ENCODE peak calls at places on chromosome 11, in five cellular contexts. J is fibroblast of villous mesenchyme, A is cardiac fibroblast, P is breast epithelium, Q is cardiac muscle cell. T is an unnamed sample.

GRCh38 chr11:8719260-8720190 is 36.9 kb downstream of the RPL27A start:
- DNase-seq in J (peak), A (peak), P (no peak), Q (no peak), T (peak)

GRCh38 chr11:59523541-59523940 is 12.2 kb downstream of the OR4D9 start:
- DNase-seq in J (no peak), A (no peak), P (no peak), Q (no peak), T (no peak)

GRCh38 chr11:46845440-46845739 is 690 bp downstream of the CKAP5 start:
- DNase-seq in J (peak), A (peak), P (no peak), Q (no peak), T (no peak)

GRCh38 chr11:106133529-106133928 is 56.1 kb downstream of the AASDHPPT start:
- DNase-seq in J (peak), A (peak), P (no peak), Q (peak), T (no peak)

GRCh38 chr11:11786771-11787170 is 55.0 kb upstream of the USP47 start:
- DNase-seq in J (peak), A (peak), P (no peak), Q (peak), T (no peak)

GRCh38 chr11:83681045-83681781 is 395.0 kb upstream of the CCDC90B start:
- DNase-seq in J (no peak), A (no peak), P (no peak), Q (no peak), T (no peak)

GRCh38 chr11:11483622-11484021 is 130.6 kb upstream of the CSNK2A3 start:
- DNase-seq in J (no peak), A (no peak), P (no peak), Q (no peak), T (no peak)

GRCh38 chr11:13119928-13120520 is 110.9 kb downstream of the RASSF10 start:
- DNase-seq in J (no peak), A (no peak), P (no peak), Q (no peak), T (no peak)

GRCh38 chr11:10628506-10629236 is 60.2 kb upstream of the LYVE1 start:
- DNase-seq in J (no peak), A (no peak), P (no peak), Q (no peak), T (no peak)

GRCh38 chr11:11270236-11270775 is 82.7 kb downstream of the CSNK2A3 start:
- DNase-seq in J (no peak), A (no peak), P (no peak), Q (no peak), T (no peak)

GRCh38 chr11:95144313-95145235 is 54.9 kb downstream of the ENDOD1 start:
- DNase-seq in J (peak), A (peak), P (no peak), Q (no peak), T (no peak)

GRCh38 chr11:91664521-91664920 is 560.1 kb upstream of the FAT3 start:
- DNase-seq in J (no peak), A (no peak), P (no peak), Q (no peak), T (no peak)

GRCh38 chr11:75025561-75025960 is 36.8 kb downstream of the NEU3 start:
- DNase-seq in J (no peak), A (no peak), P (no peak), Q (no peak), T (no peak)

GRCh38 chr11:95429376-95429907 is 198.4 kb upstream of the SESN3 start:
- DNase-seq in J (no peak), A (no peak), P (no peak), Q (no peak), T (no peak)

GRCh38 chr11:57387284-57388030 is 3.0 kb downstream of the PRG2 start:
- DNase-seq in J (no peak), A (peak), P (no peak), Q (no peak), T (no peak)

GRCh38 chr11:46220313-46220712 is 57.1 kb upstream of the CREB3L1 start:
- DNase-seq in J (no peak), A (no peak), P (no peak), Q (no peak), T (no peak)

GRCh38 chr11:87661270-87661669 is 514.0 kb downstream of the RAB38 start:
- DNase-seq in J (no peak), A (no peak), P (no peak), Q (no peak), T (no peak)

GRCh38 chr11:76151561-76152085 is 54.7 kb downstream of the WNT11 start:
- DNase-seq in J (no peak), A (no peak), P (no peak), Q (no peak), T (no peak)

GRCh38 chr11:83070878-83071640 is 638 bp downstream of the RAB30 start:
- DNase-seq in J (peak), A (peak), P (peak), Q (peak), T (no peak)

GRCh38 chr11:102289510-102290078 is 27.7 kb upstream of the BIRC3 start:
- DNase-seq in J (peak), A (peak), P (no peak), Q (no peak), T (no peak)

GRCh38 chr11:68659158-68659921 is 25.0 kb upstream of the GAL start:
- DNase-seq in J (peak), A (peak), P (peak), Q (no peak), T (no peak)

DNA sequence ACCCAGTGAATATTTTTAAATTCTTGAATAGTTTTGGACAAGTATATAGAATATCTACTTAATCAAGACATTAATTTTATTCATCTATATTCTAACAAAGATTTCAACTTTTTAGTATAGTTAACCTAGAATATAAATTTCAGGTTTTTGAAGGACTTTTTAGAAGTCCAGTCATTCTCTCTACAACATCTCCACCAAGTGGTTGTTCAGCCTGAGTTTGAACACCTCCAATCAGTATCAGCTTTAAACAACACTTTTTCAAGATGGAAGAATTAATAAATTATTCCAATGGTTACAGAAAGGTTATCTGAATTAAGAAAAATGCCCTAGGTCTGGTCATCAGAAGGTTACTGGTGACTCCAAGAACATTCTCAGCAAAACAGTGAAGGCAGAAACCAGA is 31.8 kb downstream of the EIF3M start:
- DNase-seq in J (peak), A (peak), P (no peak), Q (peak), T (no peak)
- TF ChIP-seq CTCF in J (peak), A (peak), P (no peak), Q (peak), T (no peak)

DNA sequence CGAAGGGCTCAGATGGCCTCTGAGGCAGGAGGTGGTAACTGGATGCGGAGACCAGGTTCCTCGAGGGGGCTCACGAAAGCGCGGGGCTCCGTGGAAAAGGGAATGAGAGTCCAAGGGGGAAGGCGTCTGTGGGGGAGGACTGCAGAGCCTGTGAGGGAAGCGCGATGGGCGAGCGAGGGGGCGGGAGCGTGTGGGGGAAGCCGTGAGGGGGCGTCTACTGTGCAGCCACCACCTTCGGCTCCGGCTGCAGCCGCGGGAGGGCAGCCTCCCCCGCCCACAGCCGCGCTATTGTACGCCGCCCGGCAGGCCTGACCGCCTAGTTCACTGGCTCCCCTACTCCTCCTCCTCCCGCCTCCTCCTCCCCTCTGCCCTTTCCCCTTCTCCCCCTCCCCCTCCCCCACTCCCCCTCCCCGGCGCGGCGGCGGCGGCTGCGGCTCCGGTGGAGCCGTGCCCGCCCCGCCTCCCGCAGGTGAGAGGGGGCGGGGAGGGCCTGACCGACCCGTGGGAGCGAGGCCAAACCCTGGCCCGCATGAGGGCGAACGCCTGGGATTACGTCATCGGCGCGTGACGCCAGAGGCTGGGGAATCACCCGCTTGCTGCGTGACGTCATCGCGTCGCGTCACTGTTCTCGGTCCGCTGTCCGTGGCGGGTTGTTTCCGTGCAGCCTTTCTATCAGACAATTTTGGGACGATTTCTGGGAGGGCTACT is at the start of gene PAK1:
- DNase-seq in J (peak), A (peak), P (peak), Q (peak), T (peak)
- TF ChIP-seq CTCF in J (peak), A (peak), P (peak), Q (no peak), T (no peak)

GRCh38 chr11:127259118-127259517 is 258.5 kb upstream of the KIRREL3 start:
- DNase-seq in J (no peak), A (no peak), P (no peak), Q (no peak), T (no peak)
- TF ChIP-seq CTCF in J (no peak), A (no peak), P (no peak), Q (no peak), T (no peak)

DNA sequence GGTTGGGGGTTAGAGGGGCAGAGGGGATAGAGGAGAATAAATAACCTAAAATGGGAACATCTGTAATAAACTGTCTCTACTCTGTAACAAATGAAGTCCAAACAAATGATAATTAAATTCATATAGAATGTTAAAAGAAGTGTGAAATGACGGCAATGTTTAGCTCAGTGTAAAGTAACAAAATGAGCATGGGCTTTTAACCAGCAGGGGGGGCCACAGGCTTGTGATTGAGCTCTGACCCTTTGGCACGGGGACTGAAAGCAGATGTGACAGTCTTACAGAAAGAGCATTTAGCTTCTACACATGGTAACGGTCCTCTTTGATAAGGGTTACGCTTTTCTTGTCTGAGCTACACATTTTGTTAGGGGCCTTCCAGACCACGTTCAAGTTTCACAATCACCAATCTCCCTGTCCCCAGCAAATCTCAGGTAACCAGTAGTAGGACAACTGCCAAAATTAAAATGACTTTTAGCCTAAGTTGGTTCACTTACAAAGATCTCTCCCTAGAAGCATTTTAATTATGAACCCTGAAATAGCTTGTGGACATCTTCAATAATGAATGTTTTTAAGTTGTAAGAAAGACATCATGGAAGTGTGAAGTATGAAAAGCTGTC is 262.5 kb downstream of the DCDC1 start:
- DNase-seq in J (peak), A (peak), P (no peak), Q (peak), T (no peak)
- TF ChIP-seq CTCF in J (peak), A (peak), P (peak), Q (peak), T (peak)

DNA sequence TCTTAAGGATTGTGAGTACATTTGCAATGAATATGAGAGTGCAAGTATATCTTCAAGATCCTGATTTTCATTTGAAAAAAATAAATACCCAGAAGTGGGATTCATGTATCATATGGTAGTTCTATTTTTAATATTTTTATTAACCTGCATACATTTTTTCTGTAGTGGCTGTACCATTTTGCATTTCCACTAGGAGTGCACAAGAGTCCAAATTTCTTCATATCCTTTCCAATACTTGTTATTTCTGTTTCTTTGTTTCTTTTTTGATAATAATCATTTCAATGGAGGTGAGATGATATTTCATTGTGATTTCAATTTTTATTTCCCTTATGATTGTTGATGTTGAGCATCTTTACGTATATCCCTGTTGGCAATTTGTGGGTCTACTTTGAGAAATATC is 759.8 kb upstream of the CNTN5 start:
- DNase-seq in J (no peak), A (peak), P (no peak), Q (no peak), T (no peak)
- TF ChIP-seq CTCF in J (no peak), A (peak), P (no peak), Q (peak), T (no peak)